ENCODE peak calls at places on chromosomes 3 and 15, in seven cellular contexts. R is A549, V is left ventricle myocardium inferior, T is tibial artery, C is cardiac fibroblast, P is colonic mucosa, L is lower leg skin. B is an unnamed sample.
A peak's percentile ranks its signal among the peaks of the same experiment; 100 is the strongest.

GRCh38 chr3:133367956-133368355 is 31.9 kb upstream of the BFSP2 start:
- DNase-seq in T (no peak), L (no peak), C (no peak), R (no peak), P (no peak), V (no peak), B (no peak)

GRCh38 chr3:9676780-9677179 is 26.9 kb upstream of the CPNE9 start:
- DNase-seq in L (no peak), T (no peak), P (no peak), R (no peak), V (no peak), C (peak; percentile 32), B (no peak)

GRCh38 chr3:9600597-9600996 is 47.0 kb upstream of the LHFPL4 start:
- DNase-seq in C (no peak), V (peak; percentile 50), L (peak; percentile 80), P (peak; percentile 73), T (no peak), R (peak; percentile 21), B (peak; percentile 62)

GRCh38 chr15:63599401-63600000 is 2.3 kb downstream of the FBXL22 start:
- DNase-seq in L (peak; percentile 91), P (peak; percentile 81), T (peak; percentile 70), C (peak; percentile 48), V (peak; percentile 64), R (peak; percentile 72), B (peak; percentile 70)

GRCh38 chr3:154023148-154023547 is 98.0 kb upstream of the ARHGEF26 start:
- DNase-seq in L (no peak), V (no peak), T (no peak), C (no peak), P (no peak), R (peak; percentile 72), B (peak; percentile 57)

GRCh38 chr3:161560006-161560637 is 63.5 kb downstream of the OTOL1 start:
- DNase-seq in L (peak; percentile 82), T (no peak), R (peak; percentile 59), V (peak; percentile 18), P (peak; percentile 21), C (peak; percentile 74), B (peak; percentile 78)

GRCh38 chr3:25582242-25582641 is 82.5 kb downstream of the TOP2B start:
- DNase-seq in V (no peak), R (peak; percentile 95), P (no peak), L (no peak), T (no peak), C (peak; percentile 92), B (no peak)

GRCh38 chr3:45950686-45951600 is 7.7 kb downstream of the CXCR6 start:
- DNase-seq in P (no peak), V (no peak), L (peak; percentile 66), T (no peak), R (no peak), C (no peak), B (no peak)

GRCh38 chr3:147423601-147424324 is 14.6 kb downstream of the ZIC1 start:
- DNase-seq in L (no peak), T (no peak), C (no peak), P (no peak), V (no peak), R (no peak), B (no peak)

GRCh38 chr3:64687381-64687780 is 419 bp downstream of the ADAMTS9 start:
- DNase-seq in P (peak; percentile 18), T (no peak), C (peak; percentile 13), R (no peak), L (no peak), V (no peak), B (peak; percentile 37)

GRCh38 chr3:31196881-31197364 is 302.5 kb upstream of the GADL1 start:
- DNase-seq in L (peak; percentile 88), P (no peak), T (peak; percentile 59), R (no peak), V (peak; percentile 18), C (peak; percentile 80), B (no peak)

GRCh38 chr15:78177447-78177873 is 28.3 kb downstream of the IDH3A start:
- DNase-seq in L (peak; percentile 84), C (peak; percentile 27), P (peak; percentile 56), R (peak; percentile 44), V (peak; percentile 44), T (no peak), B (peak; percentile 72)

GRCh38 chr3:129046037-129046731 is 14.4 kb upstream of the GP9 start:
- DNase-seq in V (peak; percentile 15), T (no peak), C (no peak), P (no peak), L (no peak), R (no peak), B (no peak)

GRCh38 chr15:71748327-71748726 is 62.0 kb upstream of the NR2E3 start:
- DNase-seq in L (no peak), R (peak; percentile 73), T (no peak), C (peak; percentile 64), V (no peak), P (no peak), B (peak; percentile 59)

GRCh38 chr3:110608566-110608965 is 463.1 kb upstream of the NECTIN3 start:
- DNase-seq in L (no peak), C (peak; percentile 65), P (no peak), R (no peak), T (no peak), V (no peak), B (no peak)

GRCh38 chr3:153599685-153600084 is 437.7 kb downstream of the RAP2B start:
- DNase-seq in L (no peak), R (peak; percentile 12), T (peak; percentile 36), V (no peak), C (peak; percentile 87), P (no peak), B (peak; percentile 86)

GRCh38 chr3:194685723-194686413 is at the start of gene FAM43A:
- DNase-seq in R (peak; percentile 90), C (peak; percentile 97), T (peak; percentile 92), V (peak; percentile 96), P (peak; percentile 97), L (peak; percentile 99), B (peak; percentile 83)
- TF ChIP-seq CTCF in R (no peak), C (peak; percentile 30), T (peak; percentile 19), V (peak; percentile 30), P (no peak), L (no peak), B (no peak)

DNA sequence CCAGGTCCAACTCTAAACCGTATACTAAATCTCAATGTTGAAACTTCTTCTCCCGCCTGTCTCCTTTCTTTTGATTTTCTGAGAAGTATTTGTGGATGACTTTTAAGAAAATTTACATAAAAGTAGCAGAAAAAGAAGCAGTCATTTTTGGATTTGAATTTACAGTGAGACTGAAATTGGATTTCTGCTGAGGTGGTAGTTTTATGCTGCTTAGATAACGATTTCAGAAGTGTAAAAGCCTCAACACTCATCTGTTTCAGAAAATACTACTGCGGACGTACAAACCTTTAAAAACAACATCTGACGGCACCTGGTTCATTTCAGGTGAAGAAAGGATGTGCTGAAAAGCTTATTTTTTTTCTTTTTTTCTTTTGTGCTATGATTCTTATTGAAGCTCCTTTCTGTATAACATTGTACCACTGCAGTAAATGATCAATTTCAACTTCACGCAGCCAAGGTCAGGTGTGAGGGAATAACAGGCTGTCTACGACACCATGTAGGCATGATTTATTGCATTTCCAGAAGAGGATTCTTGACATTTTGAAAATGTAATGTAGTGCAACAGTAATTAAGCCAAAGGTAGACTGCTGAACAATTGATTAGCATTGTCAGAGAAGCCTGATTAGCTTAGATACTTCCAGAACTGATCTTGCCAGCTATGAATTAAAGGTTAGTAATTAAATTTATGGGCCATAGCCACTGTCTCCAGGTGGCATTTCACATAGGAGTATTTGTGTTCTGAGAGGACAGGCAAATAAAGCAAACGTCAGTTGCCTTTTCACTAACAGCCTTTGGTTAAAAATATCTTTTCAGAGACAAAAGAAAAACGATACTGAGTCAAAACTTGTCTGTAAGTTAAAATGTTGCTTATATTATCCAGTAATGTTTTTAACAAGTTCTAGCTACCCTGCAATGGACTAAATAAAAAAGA is 134.6 kb upstream of the KBTBD8 start:
- DNase-seq in R (no peak), C (no peak), L (no peak), T (no peak), V (no peak), P (no peak), B (no peak)
- TF ChIP-seq CTCF in R (no peak), C (no peak), L (no peak), T (no peak), V (no peak), P (no peak), B (no peak)

DNA sequence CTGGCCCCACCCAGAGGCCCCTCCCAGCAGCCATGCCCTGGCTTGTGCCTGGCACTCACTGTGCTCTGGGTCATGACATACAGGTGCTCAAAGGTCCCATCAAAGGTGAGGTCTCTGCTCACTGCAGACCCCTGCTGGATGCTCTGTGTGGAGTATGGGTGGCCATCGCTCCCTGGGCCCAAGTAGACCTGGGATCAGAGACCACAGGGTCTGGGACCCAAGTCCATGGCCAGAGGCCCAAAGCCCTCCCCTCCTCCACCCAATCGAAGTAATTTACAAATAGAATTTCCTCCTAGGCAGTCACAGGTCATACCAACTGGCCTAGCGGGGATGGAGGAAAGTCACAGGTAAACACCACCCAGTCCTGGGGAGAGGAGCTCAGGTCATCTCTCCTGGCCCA is 7.6 kb downstream of the PLXNB1 start:
- DNase-seq in V (no peak), R (no peak), P (no peak), T (no peak), L (no peak), C (no peak), B (no peak)
- TF ChIP-seq CTCF in V (no peak), R (no peak), P (no peak), T (no peak), L (no peak), C (no peak), B (no peak)

DNA sequence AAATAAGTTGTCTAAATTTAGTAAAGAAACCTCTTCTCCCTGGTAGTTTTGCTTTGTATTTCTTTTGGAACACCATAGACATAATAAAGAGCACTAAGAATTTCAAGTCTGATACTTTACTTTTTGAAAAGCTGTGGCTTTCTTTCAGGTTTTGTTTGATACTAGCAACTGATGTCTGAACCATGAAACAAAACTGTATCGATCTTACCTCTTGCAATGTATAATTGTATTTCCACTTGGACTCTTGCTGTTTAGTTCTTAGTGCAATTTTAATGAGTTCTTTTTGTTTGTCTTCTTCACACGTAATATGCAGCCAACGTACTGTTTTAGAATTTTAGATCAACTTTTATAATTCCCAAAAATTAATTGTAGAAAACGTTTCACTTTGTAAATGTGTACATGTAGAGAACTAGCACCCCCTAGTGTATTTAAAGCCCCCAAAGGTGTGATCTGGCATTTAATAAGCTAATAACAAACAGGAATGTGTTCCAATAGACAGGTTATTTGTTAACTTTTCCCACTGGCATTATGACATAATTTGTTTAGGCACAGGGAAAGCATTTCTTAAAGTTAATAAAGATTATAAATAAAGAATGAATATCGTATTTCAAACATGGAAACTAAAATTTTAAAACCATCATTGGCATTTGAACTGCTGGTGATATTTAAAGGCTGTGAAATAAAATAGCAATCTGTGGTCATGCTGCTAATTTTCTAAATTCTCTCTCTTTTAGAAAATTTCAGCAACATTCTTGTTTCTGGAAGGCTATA is 289.1 kb upstream of the DNAJC19 start:
- DNase-seq in L (no peak), R (no peak), P (no peak), C (peak; percentile 6), V (no peak), T (no peak), B (no peak)
- TF ChIP-seq CTCF in L (no peak), R (no peak), P (no peak), C (no peak), V (peak; percentile 47), T (no peak), B (no peak)